ENCODE peak calls at places on chromosomes 11 and 22, in four cellular contexts. S is right cardiac atrium, J is upper lobe of left lung, O is fibroblast of mammary gland. F is an unnamed sample.

GRCh38 chr11:83151274-83151977 is 5.5 kb upstream of the PCF11 start:
- DNase-seq in S (no peak), J (no peak), O (peak), F (no peak)

GRCh38 chr22:46788426-46789168 is 26.1 kb downstream of the TBC1D22A start:
- DNase-seq in S (no peak), J (no peak), O (no peak), F (no peak)

GRCh38 chr11:8956860-8957259 is 7.4 kb downstream of the TMEM9B start:
- DNase-seq in S (no peak), J (no peak), O (no peak), F (no peak)

GRCh38 chr22:30444632-30445437 is 19.3 kb downstream of the MTFP1 start:
- DNase-seq in S (no peak), J (peak), O (peak), F (no peak)

GRCh38 chr11:5791165-5791564 is at the start of gene OR52N1:
- DNase-seq in S (no peak), J (no peak), O (no peak), F (no peak)

GRCh38 chr11:60251485-60252207 is 8.7 kb upstream of the MS4A4E start:
- DNase-seq in S (no peak), J (no peak), O (no peak), F (no peak)

GRCh38 chr11:95101935-95102334 is 12.3 kb downstream of the ENDOD1 start:
- DNase-seq in S (no peak), J (no peak), O (no peak), F (no peak)

GRCh38 chr11:40544162-40544561 is 915.3 kb downstream of the LRRC4C start:
- DNase-seq in S (no peak), J (no peak), O (no peak), F (no peak)

GRCh38 chr11:64284048-64284961 is at the start of gene BAD:
- DNase-seq in S (peak), J (peak), O (peak), F (peak)

GRCh38 chr22:32558681-32559355 is 84.2 kb downstream of the FBXO7 start:
- DNase-seq in S (peak), J (peak), O (peak), F (peak)

GRCh38 chr11:34432822-34433221 is 5.9 kb upstream of the CAT start:
- DNase-seq in S (no peak), J (no peak), O (no peak), F (no peak)

GRCh38 chr11:112962854-112963367 is 1.7 kb downstream of the NCAM1 start:
- DNase-seq in S (peak), J (no peak), O (no peak), F (no peak)

GRCh38 chr22:40641269-40641668 is 4.8 kb upstream of the MRTFA start:
- DNase-seq in S (no peak), J (no peak), O (no peak), F (no peak)

GRCh38 chr22:38163844-38164577 is 17.6 kb downstream of the PLA2G6 start:
- DNase-seq in S (no peak), J (no peak), O (no peak), F (no peak)

GRCh38 chr11:74347381-74347780 is 35.9 kb upstream of the P4HA3 start:
- DNase-seq in S (no peak), J (no peak), O (peak), F (peak)

GRCh38 chr11:78213526-78214330 is 25.0 kb downstream of the USP35 start:
- DNase-seq in S (no peak), J (no peak), O (no peak), F (no peak)

GRCh38 chr22:47371263-47372090 is 609.0 kb downstream of the TBC1D22A start:
- DNase-seq in S (no peak), J (peak), O (peak), F (no peak)

GRCh38 chr11:47980093-47980906 is at the start of gene PTPRJ:
- DNase-seq in S (peak), J (peak), O (no peak), F (no peak)

GRCh38 chr11:100991541-100991940 is 138.1 kb downstream of the PGR start:
- DNase-seq in S (no peak), J (no peak), O (no peak), F (no peak)

GRCh38 chr22:48951836-48952235 is 875.8 kb downstream of the BRD1 start:
- DNase-seq in S (no peak), J (peak), O (no peak), F (no peak)

GRCh38 chr22:48488611-48489456 is 1338.8 kb downstream of the BRD1 start:
- DNase-seq in S (no peak), J (no peak), O (no peak), F (no peak)

GRCh38 chr11:104106136-104106754 is 57.7 kb downstream of the PDGFD start:
- DNase-seq in S (no peak), J (no peak), O (peak), F (no peak)

GRCh38 chr11:46391578-46392420 is at the start of gene CHRM4:
- DNase-seq in S (peak), J (no peak), O (peak), F (no peak)

GRCh38 chr11:8383627-8384026 is 119.9 kb upstream of the LMO1 start:
- DNase-seq in S (no peak), J (no peak), O (no peak), F (no peak)

GRCh38 chr22:41197808-41198585 is 7.1 kb upstream of the L3MBTL2 start:
- DNase-seq in S (peak), J (peak), O (no peak), F (no peak)

GRCh38 chr22:26642465-26643367 is 14.7 kb upstream of the MIAT start:
- DNase-seq in S (no peak), J (peak), O (no peak), F (no peak)

GRCh38 chr11:69152748-69153446 is 2.8 kb upstream of the SMIM38 start:
- DNase-seq in S (no peak), J (no peak), O (no peak), F (no peak)

GRCh38 chr11:1263036-1263435 is 40.2 kb downstream of the MUC5B start:
- DNase-seq in S (peak), J (no peak), O (no peak), F (no peak)

GRCh38 chr11:12508151-12508740 is 130.9 kb downstream of the PARVA start:
- DNase-seq in S (peak), J (no peak), O (peak), F (no peak)

GRCh38 chr11:86167499-86168161 is 76.9 kb upstream of the EED start:
- DNase-seq in S (no peak), J (no peak), O (peak), F (no peak)

GRCh38 chr11:96339704-96340554 is 3.1 kb downstream of the MAML2 start:
- DNase-seq in S (peak), J (no peak), O (peak), F (no peak)

GRCh38 chr22:39946571-39947407 is 13.4 kb upstream of the TMA7B start:
- DNase-seq in S (no peak), J (no peak), O (no peak), F (no peak)

GRCh38 chr11:10592331-10592730 is 23.9 kb upstream of the LYVE1 start:
- DNase-seq in S (no peak), J (no peak), O (peak), F (peak)

GRCh38 chr11:61162092-61162935 is 1.1 kb upstream of the VPS37C start:
- DNase-seq in S (no peak), J (peak), O (peak), F (no peak)

GRCh38 chr11:59866397-59866796 is at the start of gene TCN1:
- DNase-seq in S (no peak), J (peak), O (no peak), F (no peak)

GRCh38 chr22:47098121-47098520 is 335.7 kb downstream of the TBC1D22A start:
- DNase-seq in S (no peak), J (no peak), O (no peak), F (no peak)

GRCh38 chr11:15845261-15845660 is 511.1 kb downstream of the SOX6 start:
- DNase-seq in S (no peak), J (no peak), O (no peak), F (no peak)
- H3K4me3 ChIP-seq in S (no peak), J (no peak), O (no peak), F (no peak)

GRCh38 chr11:67372232-67372992 is 986 bp downstream of the CLCF1 start:
- DNase-seq in S (peak), J (peak), O (no peak), F (no peak)

GRCh38 chr11:67372993-67373915 is at the start of gene CLCF1:
- DNase-seq in S (peak), J (peak), O (peak), F (peak)

GRCh38 chr11:67375320-67376021 is 2.1 kb upstream of the CLCF1 start:
- DNase-seq in S (no peak), J (no peak), O (no peak), F (no peak)

GRCh38 chr11:67374571-67375276 is 1.3 kb upstream of the CLCF1 start:
- DNase-seq in S (no peak), J (no peak), O (peak), F (no peak)

DNA sequence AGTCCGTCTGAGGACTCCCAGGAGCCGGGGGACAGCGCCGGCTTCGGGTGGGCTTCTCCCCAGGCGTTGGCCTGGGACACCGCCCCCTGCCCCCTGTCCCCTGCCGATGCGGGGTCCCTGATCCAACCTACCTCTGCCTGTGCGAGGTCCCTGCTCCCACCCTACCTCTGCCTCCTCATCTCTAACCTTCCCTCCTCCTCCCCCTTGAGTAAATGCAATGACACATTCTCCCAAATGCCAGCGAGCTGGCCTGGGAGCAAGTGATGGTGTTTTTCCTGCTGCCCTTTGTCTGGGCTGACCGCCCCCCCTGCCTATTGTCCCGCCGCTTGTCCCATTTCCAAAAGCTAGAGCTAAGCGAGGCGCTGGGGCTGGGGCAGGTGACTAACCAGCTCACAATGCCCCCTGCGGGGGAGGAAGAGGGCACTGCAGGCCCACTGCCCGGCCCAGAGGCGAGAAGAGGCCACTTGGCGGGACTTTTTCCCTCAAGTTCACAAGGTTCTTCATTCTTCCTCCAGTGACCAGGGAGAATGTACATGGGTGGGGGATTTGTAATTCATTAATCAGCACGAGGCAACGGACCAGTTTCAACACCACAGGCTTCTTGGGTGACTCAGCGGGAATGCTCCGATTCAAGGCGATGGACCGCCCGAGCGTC is 645 bp upstream of the CLCF1 start:
- DNase-seq in S (peak), J (peak), O (peak), F (peak)
- H3K4me3 ChIP-seq in S (peak), J (peak), O (peak), F (peak)

DNA sequence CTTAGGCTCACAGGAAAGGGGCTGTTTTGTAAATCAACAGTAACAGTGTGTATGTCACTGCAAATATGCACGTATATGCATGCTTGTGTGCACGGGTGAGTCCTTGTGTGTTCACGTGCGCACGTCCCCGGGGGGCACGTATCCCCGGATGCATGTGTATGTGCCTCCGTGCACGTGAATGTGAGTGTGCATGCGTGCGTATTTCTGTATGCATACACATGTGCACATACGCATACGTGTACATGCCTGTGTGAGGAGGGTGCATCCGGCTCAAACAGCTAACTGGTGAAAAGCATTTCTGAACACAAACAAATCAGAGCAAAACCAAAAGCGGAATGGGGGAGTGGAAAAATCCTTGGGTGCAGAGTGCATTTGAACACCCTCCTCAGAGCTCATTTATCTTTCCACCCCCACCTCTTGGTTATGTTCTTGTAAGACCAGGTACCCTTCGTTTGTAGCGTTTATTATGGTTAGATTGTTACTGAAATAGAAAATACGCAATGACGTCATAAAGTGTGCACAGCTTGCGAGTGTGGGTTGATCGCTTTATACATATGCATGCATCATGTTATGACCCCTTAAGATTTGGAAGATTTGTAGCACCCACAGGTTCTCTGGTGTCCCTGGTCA is 7.0 kb downstream of the ARSA start:
- DNase-seq in S (no peak), J (no peak), O (peak), F (no peak)
- H3K4me3 ChIP-seq in S (no peak), J (peak), O (no peak), F (peak)

GRCh38 chr11:71250512-71251158 is 1.7 kb downstream of the SHANK2 start:
- DNase-seq in S (no peak), J (peak), O (no peak), F (no peak)
- H3K4me3 ChIP-seq in S (no peak), J (peak), O (no peak), F (peak)

DNA sequence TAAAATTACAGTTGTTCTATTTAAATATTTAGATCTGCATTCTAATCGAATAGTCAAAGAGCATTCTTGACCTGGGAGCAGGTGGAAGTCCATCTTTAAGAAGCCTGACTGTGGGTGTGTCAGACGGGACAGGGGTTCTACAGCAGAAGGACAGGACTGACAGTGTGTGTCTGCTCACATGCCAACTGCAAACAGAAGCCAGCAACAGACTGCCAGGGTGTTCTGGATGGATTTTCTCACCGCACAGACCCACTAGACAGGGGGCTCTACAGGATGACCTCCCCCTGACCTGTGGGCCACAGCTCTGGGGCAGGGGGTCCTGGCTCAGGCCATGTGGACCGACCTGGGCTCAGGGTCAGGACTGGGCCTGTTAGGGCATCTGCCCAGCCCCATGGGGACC is 22.8 kb upstream of the NAP1L4 start:
- DNase-seq in S (no peak), J (no peak), O (no peak), F (no peak)
- H3K4me3 ChIP-seq in S (no peak), J (no peak), O (no peak), F (no peak)

F was measured in skeletal muscle cell.